ENCODE peak calls at places on chromosome 4, in six cellular contexts. S is Panc1, R is SK-N-SH, J is GM12878, K is K562, H is HCT116. I is an unnamed sample.

GRCh38 chr4:38188631-38189101 is 228.5 kb downstream of the PTTG2 start:
- DNase-seq in S (no peak), R (no peak), J (no peak), K (no peak), H (peak; percentile 86), I (no peak)

GRCh38 chr4:29588615-29589014 is 1131.6 kb upstream of the PCDH7 start:
- DNase-seq in S (no peak), R (no peak), J (no peak), K (no peak), H (no peak), I (no peak)

GRCh38 chr4:40912455-40913055 is 162.8 kb downstream of the NSUN7 start:
- DNase-seq in S (no peak), R (no peak), J (no peak), K (no peak), H (no peak), I (no peak)

GRCh38 chr4:15907430-15907829 is 31.1 kb downstream of the FGFBP1 start:
- DNase-seq in S (no peak), R (peak; percentile 65), J (no peak), K (no peak), H (no peak), I (no peak)

GRCh38 chr4:152480901-152481300 is 55.0 kb downstream of the FBXW7 start:
- DNase-seq in S (no peak), R (no peak), J (no peak), K (no peak), H (no peak), I (no peak)

GRCh38 chr4:119655111-119655837 is 26.7 kb upstream of the PDE5A start:
- DNase-seq in S (no peak), R (peak; percentile 44), J (no peak), K (no peak), H (no peak), I (no peak)

GRCh38 chr4:7054106-7054880 is 11.1 kb downstream of the TADA2B start:
- DNase-seq in S (no peak), R (no peak), J (no peak), K (no peak), H (no peak), I (no peak)

GRCh38 chr4:6453688-6453990 is 18.8 kb downstream of the PPP2R2C start:
- DNase-seq in S (no peak), R (no peak), J (no peak), K (no peak), H (no peak), I (no peak)

GRCh38 chr4:109079177-109079576 is 223.3 kb downstream of the COL25A1 start:
- DNase-seq in S (no peak), R (no peak), J (no peak), K (no peak), H (no peak), I (no peak)

GRCh38 chr4:137509855-137510282 is 22.4 kb downstream of the PCDH18 start:
- DNase-seq in S (no peak), R (no peak), J (no peak), K (no peak), H (peak; percentile 24), I (no peak)

GRCh38 chr4:26507286-26507685 is 17.0 kb upstream of the CCKAR start:
- DNase-seq in S (no peak), R (no peak), J (no peak), K (no peak), H (no peak), I (no peak)

GRCh38 chr4:22474636-22475310 is 41.1 kb downstream of the ADGRA3 start:
- DNase-seq in S (no peak), R (no peak), J (no peak), K (no peak), H (peak; percentile 52), I (no peak)

GRCh38 chr4:55733874-55734437 is 85.6 kb upstream of the EXOC1L start:
- DNase-seq in S (no peak), R (peak; percentile 17), J (no peak), K (peak; percentile 92), H (peak; percentile 83), I (no peak)

GRCh38 chr4:152998861-152999260 is 62.7 kb downstream of the FHDC1 start:
- DNase-seq in S (no peak), R (no peak), J (no peak), K (no peak), H (no peak), I (no peak)

GRCh38 chr4:48078862-48079655 is 55.0 kb downstream of the TXK start:
- DNase-seq in S (no peak), R (no peak), J (no peak), K (peak; percentile 15), H (no peak), I (no peak)

GRCh38 chr4:38509551-38509950 is 154.4 kb upstream of the KLF3 start:
- DNase-seq in S (no peak), R (no peak), J (no peak), K (no peak), H (no peak), I (no peak)

GRCh38 chr4:88107406-88108107 is 50.9 kb downstream of the ABCG2 start:
- DNase-seq in S (peak; percentile 22), R (peak; percentile 18), J (no peak), K (peak; percentile 17), H (no peak), I (no peak)

GRCh38 chr4:142615324-142615665 is 230.8 kb downstream of the INPP4B start:
- DNase-seq in S (no peak), R (no peak), J (no peak), K (no peak), H (no peak), I (no peak)

GRCh38 chr4:182190306-182190705 is 52.9 kb upstream of the TENM3 start:
- DNase-seq in S (no peak), R (no peak), J (no peak), K (no peak), H (no peak), I (no peak)

GRCh38 chr4:27096142-27096824 is 235.6 kb downstream of the STIM2 start:
- DNase-seq in S (no peak), R (no peak), J (no peak), K (no peak), H (no peak), I (no peak)

GRCh38 chr4:85126991-85127591 is 160.6 kb upstream of the WDFY3 start:
- DNase-seq in S (no peak), R (no peak), J (no peak), K (no peak), H (no peak), I (no peak)

GRCh38 chr4:19879330-19879729 is 372.4 kb upstream of the SLIT2 start:
- DNase-seq in S (no peak), R (no peak), J (no peak), K (no peak), H (no peak), I (no peak)

GRCh38 chr4:30717208-30718020 is 2.8 kb upstream of the PCDH7 start:
- DNase-seq in S (no peak), R (peak; percentile 42), J (no peak), K (no peak), H (no peak), I (no peak)

GRCh38 chr4:48369771-48370170 is 28.4 kb downstream of the SLAIN2 start:
- DNase-seq in S (no peak), R (no peak), J (no peak), K (no peak), H (no peak), I (no peak)

GRCh38 chr4:5238106-5238505 is 186.8 kb downstream of the STK32B start:
- DNase-seq in S (no peak), R (no peak), J (no peak), K (no peak), H (no peak), I (no peak)

GRCh38 chr4:110624904-110625494 is 2.1 kb upstream of the PITX2 start:
- DNase-seq in S (no peak), R (no peak), J (no peak), K (no peak), H (no peak), I (no peak)

DNA sequence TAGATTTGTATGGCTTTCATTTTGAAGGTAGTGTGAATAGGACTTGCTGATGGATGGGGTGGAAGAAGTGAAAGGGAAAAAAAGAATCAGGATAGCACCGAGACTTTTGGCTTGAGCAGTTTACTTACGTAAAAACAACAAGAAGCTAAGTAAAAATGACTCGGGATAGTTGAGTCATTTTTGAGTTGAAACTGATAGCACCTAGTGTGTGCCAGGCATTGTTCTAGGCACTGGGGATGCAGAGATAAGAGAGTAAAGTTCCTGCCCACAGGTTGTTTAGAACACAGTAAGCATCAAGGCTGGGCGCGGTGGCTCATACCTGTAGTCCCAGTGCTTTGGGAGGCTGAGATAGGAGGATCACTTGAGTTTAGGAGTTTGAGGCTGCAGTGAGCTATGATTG is 34.7 kb downstream of the ADD1 start:
- DNase-seq in S (no peak), R (no peak), J (no peak), K (no peak), H (no peak), I (no peak)
- TF ChIP-seq SIN3A in S (no peak), R (no peak), J (no peak), K (no peak), H (no peak), I (no peak)

DNA sequence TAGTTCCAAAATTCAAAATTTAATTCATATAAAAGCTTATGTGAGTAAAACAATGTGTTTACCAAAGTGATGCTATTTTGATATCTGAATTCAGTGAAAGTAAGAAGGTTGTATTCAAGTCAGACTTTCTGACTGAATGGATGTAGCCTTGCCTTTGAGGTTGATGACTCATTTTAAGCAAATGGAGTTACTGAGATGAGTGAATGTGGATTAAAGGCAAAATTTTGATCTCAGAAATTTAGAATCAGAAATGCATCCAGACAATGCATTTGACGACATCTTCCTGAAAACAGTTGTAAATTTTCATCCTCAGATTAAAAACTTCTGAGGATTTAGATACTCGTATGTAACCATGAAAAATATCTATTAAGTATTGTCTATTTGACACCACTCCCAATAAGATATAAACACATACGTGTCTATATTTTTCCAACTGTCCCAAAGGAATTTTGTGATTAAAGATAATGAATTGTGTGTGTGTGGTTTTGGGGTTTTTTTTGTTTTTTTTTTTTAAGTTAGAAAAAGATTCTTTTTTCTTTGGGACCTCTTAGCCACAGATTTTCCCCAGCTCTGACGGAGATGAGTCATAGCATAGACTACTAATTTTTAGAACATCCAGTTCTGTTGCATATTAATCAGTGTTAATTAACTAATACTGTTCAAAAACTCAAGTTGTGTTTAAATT is 34.4 kb downstream of the NFKB1 start:
- DNase-seq in S (no peak), R (no peak), J (no peak), K (no peak), H (no peak), I (no peak)
- TF ChIP-seq SIN3A in S (no peak), R (no peak), J (no peak), K (no peak), H (no peak), I (no peak)

GRCh38 chr4:101128473-101128872 is 218.9 kb downstream of the PPP3CA start:
- DNase-seq in S (no peak), R (no peak), J (no peak), K (no peak), H (no peak), I (no peak)

GRCh38 chr4:101125045-101125713 is 222.1 kb downstream of the PPP3CA start:
- DNase-seq in S (no peak), R (no peak), J (no peak), K (no peak), H (no peak), I (no peak)

GRCh38 chr4:101123231-101123630 is 224.1 kb downstream of the PPP3CA start:
- DNase-seq in S (no peak), R (no peak), J (no peak), K (no peak), H (peak; percentile 94), I (no peak)

GRCh38 chr4:101127176-101127790 is 220.0 kb downstream of the PPP3CA start:
- DNase-seq in S (no peak), R (no peak), J (no peak), K (no peak), H (no peak), I (no peak)

GRCh38 chr4:101126044-101126443 is 221.3 kb downstream of the PPP3CA start:
- DNase-seq in S (no peak), R (no peak), J (no peak), K (no peak), H (no peak), I (no peak)
- TF ChIP-seq SIN3A in S (no peak), R (no peak), J (no peak), K (no peak), H (no peak), I (no peak)

GRCh38 chr4:129095811-129096454 is at the start of gene C4orf33:
- DNase-seq in S (peak; percentile 67), R (peak; percentile 67), J (peak; percentile 68), K (peak; percentile 90), H (peak; percentile 62), I (peak; percentile 68)
- TF ChIP-seq SIN3A in S (no peak), R (no peak), J (no peak), K (no peak), H (no peak), I (peak; percentile 56)